ENCODE peak calls at places on chromosomes 5 and 9, in six cellular contexts. W is HCT116; N is stimulated activated CD4-positive, alpha-beta T cell treated with anti-CD3 and anti-CD28 coated beads, TNF-alpha, amount 100 ng/mL, for 24 hours; X is B cell; P is fibroblast of lung; G is foreskin keratinocyte. M is an unnamed sample.
A peak's percentile ranks its signal among the peaks of the same experiment; 100 is the strongest.

GRCh38 chr5:62137628-62138027 is 168.4 kb upstream of the KIF2A start:
- DNase-seq in X (no peak), G (no peak), P (no peak), N (no peak), W (no peak), M (no peak)

GRCh38 chr5:135826221-135826525 is 8.3 kb upstream of the SLC25A48 start:
- DNase-seq in W (no peak), N (no peak), G (no peak), P (no peak), X (no peak), M (no peak)

GRCh38 chr5:96829336-96829735 is 21.6 kb upstream of the ERAP1 start:
- DNase-seq in N (no peak), G (no peak), X (no peak), W (no peak), P (no peak), M (no peak)

GRCh38 chr5:172423379-172424110 is 30.8 kb downstream of the SH3PXD2B start:
- DNase-seq in N (no peak), W (no peak), G (no peak), X (no peak), P (no peak), M (no peak)

GRCh38 chr5:1439388-1440097 is 5.7 kb downstream of the SLC6A3 start:
- DNase-seq in N (no peak), G (no peak), X (no peak), W (no peak), P (no peak), M (no peak)

GRCh38 chr5:172319708-172320441 is 36.3 kb upstream of the UBTD2 start:
- DNase-seq in P (no peak), W (no peak), G (no peak), X (no peak), N (no peak), M (no peak)

GRCh38 chr5:54445691-54446090 is 9.8 kb upstream of the HSPB3 start:
- DNase-seq in P (no peak), X (no peak), W (no peak), N (no peak), G (no peak), M (no peak)

GRCh38 chr5:132466453-132467291 is 23.9 kb downstream of the IRF1 start:
- DNase-seq in W (no peak), N (peak; percentile 58), X (peak; percentile 69), P (peak; percentile 66), G (peak; percentile 79), M (peak; percentile 90)

GRCh38 chr9:1837453-1838084 is 177.6 kb upstream of the SMARCA2 start:
- DNase-seq in N (no peak), G (peak; percentile 11), W (no peak), P (peak; percentile 18), X (peak; percentile 2), M (no peak)

GRCh38 chr5:16888694-16889124 is 47.4 kb downstream of the MYO10 start:
- DNase-seq in G (peak; percentile 70), P (peak; percentile 61), W (no peak), N (no peak), X (no peak), M (no peak)

GRCh38 chr5:150122158-150122510 is 33.5 kb downstream of the PDGFRB start:
- DNase-seq in P (no peak), G (no peak), W (no peak), N (peak; percentile 12), X (no peak), M (no peak)

GRCh38 chr5:100797863-100798262 is 105.2 kb downstream of the ST8SIA4 start:
- DNase-seq in G (peak; percentile 80), N (no peak), W (no peak), X (no peak), P (peak; percentile 24), M (no peak)

GRCh38 chr9:79974806-79975422 is 403.1 kb downstream of the TLE4 start:
- DNase-seq in X (no peak), N (no peak), W (no peak), G (no peak), P (no peak), M (no peak)

GRCh38 chr5:180287868-180288267 is 4.0 kb downstream of the MAPK9 start:
- DNase-seq in G (no peak), X (no peak), W (no peak), N (no peak), P (no peak), M (no peak)